ENCODE peak calls at places on chromosomes 2 and 18, in five cellular contexts. C is K562, I is upper lobe of right lung, R is colonic mucosa, N is IMR-90. D is an unnamed sample. For H3K27me3, the result is how much of the 10 kb centered on the place peaks cover.

GRCh38 chr2:96534701-96535181 is 1.8 kb upstream of the ARID5A start:
- DNase-seq in C (no peak), I (peak), R (no peak), N (no peak), D (peak)

GRCh38 chr2:241796209-241796608 is 12.8 kb upstream of the NEU4 start:
- DNase-seq in C (no peak), I (no peak), R (no peak), N (no peak), D (no peak)

GRCh38 chr2:191678437-191679110 is 638 bp downstream of the NABP1 start:
- DNase-seq in C (peak), I (peak), R (peak), N (no peak), D (no peak)

GRCh38 chr18:62576277-62576676 is 53.5 kb downstream of the ZCCHC2 start:
- DNase-seq in C (no peak), I (no peak), R (no peak), N (no peak), D (no peak)

GRCh38 chr2:204544961-204545860 is at the start of gene PARD3B:
- DNase-seq in C (peak), I (peak), R (peak), N (peak), D (peak)

GRCh38 chr2:16130541-16130880 is 190.2 kb downstream of the MYCN start:
- DNase-seq in C (no peak), I (no peak), R (no peak), N (no peak), D (no peak)

GRCh38 chr2:23235292-23235691 is 149.7 kb upstream of the KLHL29 start:
- DNase-seq in C (no peak), I (no peak), R (no peak), N (no peak), D (no peak)

GRCh38 chr2:77807531-77808215 is 285.5 kb upstream of the LRRTM4 start:
- DNase-seq in C (no peak), I (no peak), R (no peak), N (no peak), D (no peak)

GRCh38 chr2:148607553-148607952 is 37.0 kb upstream of the EPC2 start:
- DNase-seq in C (no peak), I (no peak), R (no peak), N (no peak), D (no peak)

GRCh38 chr2:1781291-1782080 is 37.2 kb upstream of the PXDN start:
- DNase-seq in C (no peak), I (no peak), R (no peak), N (no peak), D (no peak)

GRCh38 chr2:239322414-239323086 is 78.3 kb downstream of the HDAC4 start:
- DNase-seq in C (peak), I (no peak), R (peak), N (peak), D (no peak)

GRCh38 chr2:134466141-134466540 is 212.3 kb downstream of the MGAT5 start:
- DNase-seq in C (peak), I (no peak), R (peak), N (no peak), D (peak)

GRCh38 chr2:233912799-233913423 is 4.3 kb upstream of the TRPM8 start:
- DNase-seq in C (peak), I (no peak), R (peak), N (peak), D (no peak)

GRCh38 chr2:28338046-28338753 is 54.5 kb upstream of the FOSL2 start:
- DNase-seq in C (no peak), I (peak), R (peak), N (peak), D (no peak)

GRCh38 chr2:215374642-215375466 is 61.0 kb downstream of the FN1 start:
- DNase-seq in C (no peak), I (no peak), R (no peak), N (no peak), D (no peak)

GRCh38 chr18:52219102-52219501 is 120.9 kb upstream of the DCC start:
- DNase-seq in C (no peak), I (no peak), R (no peak), N (no peak), D (no peak)

GRCh38 chr2:210477496-210477895 is 937 bp upstream of the LANCL1 start:
- DNase-seq in C (peak), I (no peak), R (no peak), N (peak), D (no peak)

GRCh38 chr2:188853307-188853706 is 120.9 kb upstream of the COL3A1 start:
- DNase-seq in C (no peak), I (no peak), R (no peak), N (peak), D (no peak)

GRCh38 chr18:10027031-10027430 is 113.2 kb downstream of the VAPA start:
- DNase-seq in C (no peak), I (no peak), R (no peak), N (no peak), D (no peak)

GRCh38 chr2:48508461-48509124 is 21.4 kb upstream of the STON1 start:
- DNase-seq in C (peak), I (no peak), R (no peak), N (peak), D (no peak)

GRCh38 chr2:115036818-115037217 is 594.4 kb downstream of the DPP10 start:
- DNase-seq in C (no peak), I (no peak), R (no peak), N (no peak), D (no peak)

GRCh38 chr2:37816036-37816435 is 109.1 kb upstream of the RMDN2 start:
- DNase-seq in C (no peak), I (no peak), R (no peak), N (no peak), D (no peak)

DNA sequence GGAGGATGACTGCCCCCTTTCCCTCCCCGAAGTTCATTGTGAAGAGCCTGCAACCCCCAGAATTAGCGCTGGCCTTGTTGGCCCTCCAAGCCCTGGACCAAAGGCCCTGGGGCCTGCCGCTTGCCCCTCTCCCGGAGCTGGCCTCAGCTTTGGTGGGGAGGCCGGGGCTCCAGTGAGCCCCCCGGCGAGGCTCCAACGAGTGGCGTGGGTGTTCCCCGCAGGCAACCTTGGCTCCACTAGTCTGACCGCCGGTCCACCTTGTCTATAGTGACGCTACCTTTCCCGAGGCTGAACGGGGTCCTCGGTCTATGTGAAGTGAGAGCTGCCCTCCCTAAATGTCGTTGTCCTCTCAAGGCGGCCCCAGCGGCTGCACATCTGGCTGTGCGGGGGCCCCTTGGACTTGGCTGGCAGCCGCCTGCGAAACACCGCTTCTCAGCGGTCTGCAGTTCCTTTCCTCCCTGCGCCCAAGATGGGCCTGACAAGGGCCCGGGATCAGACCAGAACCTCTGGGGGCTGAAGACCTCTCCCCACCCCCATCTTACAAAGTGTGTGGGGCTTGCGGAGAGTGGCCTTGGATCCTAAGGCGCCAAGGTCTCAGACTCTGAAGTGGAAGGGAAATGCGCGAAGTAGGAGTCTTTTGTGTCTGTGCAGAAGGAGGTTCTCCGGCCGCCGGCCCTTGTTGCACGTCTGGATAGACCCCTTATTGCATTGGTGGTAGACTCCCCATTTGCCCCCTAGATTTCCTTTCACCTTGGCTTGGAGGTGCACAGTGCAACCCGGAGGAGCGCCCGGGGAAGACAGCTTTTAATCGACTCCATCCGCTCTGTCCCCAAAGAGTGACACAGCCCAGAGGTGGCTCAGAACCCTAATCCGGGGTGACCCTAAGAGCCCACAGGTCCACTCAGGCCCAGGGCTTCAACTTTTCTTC is 3.9 kb upstream of the HOXD10 start:
- DNase-seq in C (no peak), I (no peak), R (no peak), N (no peak), D (no peak)
- H3K27me3 ChIP-seq in C (half or more), I (half or more), R (half or more), N (half or more), D (half or more)

GRCh38 chr2:169330555-169330889 is 31.8 kb downstream of the LRP2 start:
- DNase-seq in C (no peak), I (no peak), R (no peak), N (no peak), D (no peak)
- H3K27me3 ChIP-seq in C (under half), I (under half), R (under half), N (under half), D (under half)

DNA sequence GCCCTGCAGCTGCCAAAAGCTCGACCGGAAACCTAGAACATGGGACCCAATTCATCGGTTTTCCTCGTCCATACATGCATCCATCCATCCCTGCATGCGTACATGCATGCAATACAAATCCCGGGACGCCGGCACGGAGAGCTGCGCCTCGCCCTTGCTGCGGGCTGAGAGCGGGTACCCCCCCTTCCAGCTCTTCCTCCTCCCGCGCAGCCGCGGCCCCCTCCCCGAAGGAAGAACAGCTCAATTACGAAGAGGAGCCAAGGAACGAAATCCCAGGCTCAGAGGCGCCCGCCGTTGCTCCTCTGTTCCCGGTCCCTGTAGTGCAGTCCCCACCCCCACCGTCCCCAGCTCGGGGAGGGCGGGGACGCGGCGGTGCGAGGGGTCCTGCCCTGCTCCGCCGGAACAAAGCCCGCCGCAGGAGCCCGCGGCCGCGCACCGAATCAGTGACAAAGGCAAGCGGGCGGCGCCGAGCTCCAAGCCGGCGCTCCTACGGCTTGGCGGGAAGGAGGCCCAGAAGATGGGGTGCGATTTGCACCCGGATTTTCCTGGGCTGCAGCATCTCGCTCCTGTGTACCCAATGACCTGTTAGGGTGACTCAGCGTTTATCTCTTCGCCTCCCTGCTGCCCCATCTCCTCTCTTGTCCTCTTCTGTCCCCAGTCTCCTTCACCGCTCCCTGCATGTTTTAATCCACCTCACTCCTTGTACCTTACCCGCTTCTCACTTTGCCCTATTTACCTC is 8.9 kb upstream of the POU3F3 start:
- DNase-seq in C (peak), I (no peak), R (no peak), N (no peak), D (no peak)
- H3K27me3 ChIP-seq in C (under half), I (half or more), R (half or more), N (half or more), D (under half)

GRCh38 chr2:11712866-11713265 is 33.6 kb upstream of the LPIN1 start:
- DNase-seq in C (no peak), I (no peak), R (no peak), N (peak), D (no peak)

GRCh38 chr2:11708106-11708505 is 38.1 kb upstream of the NTSR2 start:
- DNase-seq in C (no peak), I (no peak), R (no peak), N (no peak), D (no peak)

GRCh38 chr2:11710632-11711381 is 35.6 kb upstream of the LPIN1 start:
- DNase-seq in C (no peak), I (no peak), R (no peak), N (no peak), D (no peak)

GRCh38 chr2:11710210-11710609 is 36.2 kb upstream of the LPIN1 start:
- DNase-seq in C (no peak), I (no peak), R (no peak), N (peak), D (no peak)

DNA sequence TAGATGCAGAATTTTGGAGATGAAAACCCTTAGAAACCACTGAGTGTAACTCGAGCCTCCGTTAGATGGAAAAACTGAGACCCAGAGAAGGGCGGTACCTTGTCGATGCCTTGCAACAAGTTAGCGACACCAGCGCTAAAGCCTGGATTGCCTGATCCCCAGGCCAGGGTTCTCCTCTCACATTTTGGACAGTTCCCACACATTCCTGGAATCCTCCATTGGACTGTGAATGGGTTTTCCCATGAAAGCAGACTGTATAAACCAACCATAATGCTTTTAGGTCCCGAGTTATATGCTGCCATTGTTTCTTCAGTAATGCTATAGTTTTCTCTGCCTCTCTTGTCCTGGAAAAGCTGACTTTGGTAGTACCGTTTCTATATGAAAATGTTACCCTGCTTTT is 37.1 kb upstream of the LPIN1 start:
- DNase-seq in C (no peak), I (no peak), R (no peak), N (no peak), D (no peak)
- H3K27me3 ChIP-seq in C (under half), I (under half), R (under half), N (under half), D (under half)

DNA sequence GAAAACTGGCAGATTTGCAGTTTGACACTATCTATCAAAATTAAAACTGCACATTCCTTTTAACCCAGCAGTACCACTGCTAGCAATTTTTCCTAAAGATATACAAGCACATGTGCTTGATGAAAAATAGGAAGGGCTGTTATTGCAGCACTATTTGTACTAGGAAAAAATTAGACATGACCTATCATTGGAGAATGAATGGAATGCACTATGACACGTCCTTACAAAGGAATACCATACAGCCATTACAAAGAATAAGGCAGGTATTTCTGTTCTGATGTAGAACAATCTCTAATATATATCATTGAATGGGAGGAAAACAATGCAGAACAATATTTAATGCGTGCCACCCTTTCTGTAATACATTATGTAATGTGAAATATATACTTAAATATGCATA is 12.5 kb downstream of the DPYSL5 start:
- DNase-seq in C (no peak), I (no peak), R (no peak), N (no peak), D (no peak)
- H3K27me3 ChIP-seq in C (under half), I (under half), R (under half), N (under half), D (under half)

DNA sequence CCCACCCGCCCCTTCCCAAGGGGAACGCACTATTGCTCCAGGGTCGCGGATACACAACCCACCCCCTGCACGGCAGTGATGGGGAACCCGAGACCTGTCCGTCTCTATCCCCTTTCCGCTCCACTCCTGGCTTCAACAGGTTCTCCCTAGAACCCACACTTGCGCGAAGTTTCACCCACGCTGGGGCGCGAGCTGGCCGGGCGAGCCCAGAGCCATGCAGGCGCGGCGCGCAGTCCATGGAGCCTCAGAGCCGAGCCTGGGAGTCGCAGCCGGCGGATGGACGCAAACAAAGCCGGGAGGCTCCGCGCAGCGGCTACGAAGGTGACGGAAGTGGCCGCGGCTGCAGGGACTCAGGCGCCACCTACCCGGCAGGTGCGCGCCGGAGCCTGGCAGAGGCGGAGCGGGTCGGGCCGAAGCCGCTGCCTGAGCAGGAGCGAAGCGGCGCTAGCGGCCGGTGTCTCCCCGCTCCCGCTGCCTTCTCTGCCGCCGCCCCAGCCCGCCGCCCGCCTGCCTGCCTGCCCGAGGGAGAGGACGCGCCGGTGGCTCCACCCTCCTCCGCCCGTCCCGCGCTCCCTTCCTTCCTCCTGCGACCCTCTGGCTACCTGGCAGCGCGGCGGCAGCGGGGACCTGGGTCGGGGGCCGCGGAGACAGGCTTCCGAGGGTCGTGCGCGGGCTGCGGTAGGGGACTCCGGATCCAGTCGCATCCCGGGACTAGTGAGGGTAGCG is 14.0 kb downstream of the ALPG start:
- DNase-seq in C (no peak), I (peak), R (peak), N (no peak), D (no peak)
- H3K27me3 ChIP-seq in C (under half), I (half or more), R (under half), N (half or more), D (under half)

D was measured in naive thymus-derived CD4-positive, alpha-beta T cell.